ENCODE peak calls at places on chromosomes 4 and X, in four cellular contexts. P, E, S and J are unnamed samples.

GRCh38 chrX:24148535-24149345 is 789 bp upstream of the ZFX start:
- DNase-seq in P (peak; percentile 90), E (no peak), S (no peak), J (peak; percentile 26)

GRCh38 chrX:23802431-23802830 is 19.5 kb downstream of the SAT1 start:
- DNase-seq in P (no peak), E (no peak), S (no peak), J (no peak)

GRCh38 chrX:6448003-6448402 is 86.9 kb downstream of the VCX3A start:
- DNase-seq in P (no peak), E (no peak), S (no peak), J (no peak)

GRCh38 chr4:16582526-16582925 is 315.9 kb downstream of the LDB2 start:
- DNase-seq in P (no peak), E (no peak), S (no peak), J (no peak)

GRCh38 chrX:115018040-115018647 is 728 bp upstream of the IL13RA2 start:
- DNase-seq in P (no peak), E (no peak), S (no peak), J (no peak)

GRCh38 chr4:128384091-128384520 is 96.5 kb upstream of the PGRMC2 start:
- DNase-seq in P (peak; percentile 96), E (no peak), S (no peak), J (no peak)

GRCh38 chr4:3302164-3302785 is 9.5 kb downstream of the RGS12 start:
- DNase-seq in P (no peak), E (no peak), S (no peak), J (no peak)

GRCh38 chrX:115957862-115958490 is 212.6 kb upstream of the AGTR2 start:
- DNase-seq in P (no peak), E (no peak), S (no peak), J (no peak)

GRCh38 chrX:68504237-68504636 is 5.4 kb downstream of the YIPF6 start:
- DNase-seq in P (peak; percentile 1), E (peak; percentile 68), S (peak; percentile 39), J (no peak)

GRCh38 chr4:176309046-176309445 is 10.7 kb upstream of the SPCS3 start:
- DNase-seq in P (no peak), E (no peak), S (no peak), J (no peak)

GRCh38 chrX:70485466-70485865 is 40.8 kb downstream of the DLG3 start:
- DNase-seq in P (no peak), E (no peak), S (no peak), J (no peak)

GRCh38 chrX:110987292-110987691 is 108.7 kb upstream of the PAK3 start:
- DNase-seq in P (no peak), E (no peak), S (no peak), J (no peak)

GRCh38 chr4:68375667-68376559 is 26.0 kb upstream of the YTHDC1 start:
- DNase-seq in P (peak; percentile 72), E (peak; percentile 77), S (no peak), J (peak; percentile 40)

GRCh38 chr4:55733874-55734437 is 85.6 kb upstream of the EXOC1L start:
- DNase-seq in P (peak; percentile 29), E (peak; percentile 93), S (no peak), J (no peak)

GRCh38 chrX:149881081-149881711 is at the start of gene MAGEA8:
- DNase-seq in P (no peak), E (no peak), S (no peak), J (no peak)

GRCh38 chr4:102170910-102171309 is 174.4 kb downstream of the SLC39A8 start:
- DNase-seq in P (no peak), E (no peak), S (no peak), J (no peak)

GRCh38 chr4:152364383-152364782 is 171.5 kb downstream of the FBXW7 start:
- DNase-seq in P (no peak), E (no peak), S (no peak), J (no peak)

GRCh38 chrX:30196322-30196721 is 19.0 kb upstream of the MAGEB2 start:
- DNase-seq in P (no peak), E (peak; percentile 1), S (no peak), J (no peak)

GRCh38 chrX:131783555-131784338 is 239.4 kb upstream of the STK26 start:
- DNase-seq in P (no peak), E (peak; percentile 86), S (no peak), J (no peak)
- TF ChIP-seq CTCF in P (no peak), E (peak; percentile 56), S (no peak), J (no peak)

DNA sequence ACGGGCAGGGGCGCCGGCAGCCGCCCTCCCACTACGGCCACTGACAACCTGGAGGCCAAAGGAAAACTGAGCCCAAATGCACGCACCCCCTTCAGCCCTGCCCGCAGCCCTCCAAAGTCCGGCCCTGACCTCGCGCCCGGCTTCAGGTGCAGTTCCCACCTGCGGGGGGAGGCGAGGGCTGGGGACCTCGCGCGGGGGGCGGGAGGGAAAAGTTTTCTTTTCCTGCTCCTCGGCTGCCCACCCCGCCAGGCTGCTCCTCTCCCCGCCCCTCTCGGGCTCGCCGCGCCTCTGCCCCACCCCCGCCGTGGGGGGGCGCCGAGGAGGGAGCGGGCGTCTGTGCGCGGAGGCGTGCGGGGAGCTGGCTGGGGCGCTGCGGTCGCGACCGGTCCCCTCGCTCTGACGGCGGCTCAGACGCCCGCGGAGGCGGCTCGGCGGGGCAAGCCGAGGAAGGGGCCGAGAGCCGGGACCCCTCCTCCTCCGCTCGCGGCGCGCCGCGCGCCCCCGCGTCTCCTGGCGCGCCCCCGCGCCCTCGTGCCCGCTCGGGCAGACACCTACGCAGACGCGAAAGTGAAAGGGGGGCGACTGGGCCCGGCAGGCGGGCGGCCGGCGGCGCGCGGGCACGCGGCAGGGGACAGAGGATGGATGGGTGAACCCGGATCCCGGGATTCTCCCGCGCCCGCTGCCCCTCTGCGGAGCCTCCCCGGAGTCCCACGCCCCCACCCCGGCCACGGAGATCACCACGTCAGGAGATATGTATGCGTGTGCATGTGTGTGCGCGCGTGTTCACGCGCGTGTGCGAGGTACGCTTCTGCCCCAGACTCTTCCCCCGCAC is 3.1 kb upstream of the NR3C2 start:
- DNase-seq in P (no peak), E (no peak), S (no peak), J (no peak)
- TF ChIP-seq CTCF in P (no peak), E (no peak), S (no peak), J (no peak)

GRCh38 chrX:10074241-10074941 is 82.4 kb upstream of the CLCN4 start:
- DNase-seq in P (no peak), E (peak; percentile 83), S (no peak), J (no peak)
- TF ChIP-seq CTCF in P (no peak), E (no peak), S (no peak), J (no peak)

GRCh38 chrX:123450217-123450616 is 266.1 kb downstream of the GRIA3 start:
- DNase-seq in P (no peak), E (no peak), S (no peak), J (no peak)
- TF ChIP-seq CTCF in P (peak; percentile 52), E (peak; percentile 57), S (peak; percentile 45), J (peak; percentile 22)

DNA sequence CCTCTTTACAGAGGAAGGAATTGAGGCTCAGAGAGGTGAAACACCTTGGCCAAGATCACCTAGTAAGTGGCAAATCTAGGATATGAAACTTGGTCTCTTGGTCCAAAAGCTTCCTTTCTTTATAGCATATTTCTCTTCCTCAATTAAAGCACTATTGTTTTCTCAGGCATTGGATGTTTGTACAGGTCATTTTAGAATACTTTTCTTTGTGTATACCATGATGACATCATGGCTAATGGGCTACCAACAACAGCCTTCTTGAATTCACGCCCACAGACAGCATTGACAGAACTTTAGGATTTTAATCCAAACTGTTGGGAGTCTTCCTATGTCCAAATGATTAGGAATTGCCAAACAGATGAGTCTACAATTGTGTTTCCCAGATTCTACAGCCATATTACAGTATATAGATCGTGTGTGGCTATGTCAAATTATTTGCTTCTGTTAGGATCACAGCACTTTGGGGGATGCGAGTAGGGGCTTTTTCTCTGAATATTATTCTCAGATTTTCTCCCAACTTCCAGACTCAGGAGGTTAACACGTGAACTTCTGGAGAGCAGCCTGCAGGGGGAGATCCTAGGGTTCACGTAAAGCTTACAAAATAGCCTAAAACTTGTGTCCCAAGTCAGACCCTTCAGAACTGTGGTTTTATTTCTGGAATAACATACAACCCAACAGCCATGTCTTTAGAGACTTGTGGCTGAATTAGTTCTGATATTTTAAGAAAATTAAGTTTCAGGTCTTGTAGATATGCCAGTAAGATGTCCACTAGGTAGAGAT is 191.8 kb downstream of the SHROOM3 start:
- DNase-seq in P (no peak), E (no peak), S (no peak), J (no peak)
- TF ChIP-seq CTCF in P (no peak), E (peak; percentile 21), S (peak; percentile 38), J (peak; percentile 43)

GRCh38 chr4:148152868-148153630 is 289.2 kb downstream of the NR3C2 start:
- DNase-seq in P (peak; percentile 8), E (no peak), S (no peak), J (no peak)
- TF ChIP-seq CTCF in P (peak; percentile 25), E (peak; percentile 21), S (peak; percentile 11), J (no peak)

DNA sequence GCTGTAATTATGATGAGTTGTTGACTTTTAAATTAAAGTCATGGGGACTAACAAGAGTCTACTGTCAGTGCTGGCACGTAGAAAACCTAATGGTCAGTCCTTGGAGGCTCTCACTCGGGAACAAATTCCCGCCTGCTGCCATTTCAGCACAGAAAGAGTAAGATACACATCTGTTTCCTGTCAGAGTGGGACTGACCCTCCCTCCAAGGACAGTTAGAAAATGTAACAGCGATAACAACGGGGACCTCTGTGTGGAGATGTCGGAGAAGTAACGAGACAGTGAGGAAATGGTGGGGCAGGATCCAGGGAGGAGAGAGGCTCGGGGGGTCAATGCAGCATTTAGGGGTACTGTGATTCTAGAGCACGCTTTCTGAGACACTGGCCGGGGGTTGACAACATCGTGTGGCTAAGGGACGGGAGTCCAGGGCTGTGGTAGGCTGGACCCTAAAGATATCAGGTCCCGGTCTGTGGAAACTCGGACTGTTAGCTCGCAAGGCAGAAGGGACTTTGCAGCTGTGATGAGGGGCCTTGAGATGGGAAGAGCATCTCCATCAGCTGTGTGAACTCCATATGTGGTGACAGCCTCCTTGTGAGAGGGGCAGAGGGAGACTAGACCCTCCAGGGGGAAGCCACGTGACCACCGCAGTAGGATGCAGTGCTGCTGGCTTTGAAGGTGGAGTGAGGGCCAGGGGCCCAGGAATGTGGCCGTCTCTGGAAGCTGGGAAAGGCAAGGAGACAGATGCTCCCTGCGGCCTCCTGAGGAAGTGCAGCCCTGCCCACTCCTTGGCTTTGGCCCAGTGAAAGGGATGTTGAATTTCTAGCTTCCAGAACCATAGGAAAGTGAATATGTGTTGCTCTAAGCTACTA is 35.8 kb upstream of the SORCS2 start:
- DNase-seq in P (peak; percentile 28), E (no peak), S (no peak), J (peak; percentile 48)
- TF ChIP-seq CTCF in P (peak; percentile 74), E (peak; percentile 70), S (peak; percentile 77), J (peak; percentile 63)

GRCh38 chr4:110514889-110515479 is 39.0 kb downstream of the ENPEP start:
- DNase-seq in P (peak; percentile 36), E (peak; percentile 16), S (no peak), J (no peak)

GRCh38 chr4:110516106-110516922 is 40.4 kb downstream of the ENPEP start:
- DNase-seq in P (peak; percentile 44), E (peak; percentile 77), S (no peak), J (peak; percentile 64)

GRCh38 chr4:110515676-110516075 is 39.7 kb downstream of the ENPEP start:
- DNase-seq in P (no peak), E (peak; percentile 42), S (no peak), J (no peak)

DNA sequence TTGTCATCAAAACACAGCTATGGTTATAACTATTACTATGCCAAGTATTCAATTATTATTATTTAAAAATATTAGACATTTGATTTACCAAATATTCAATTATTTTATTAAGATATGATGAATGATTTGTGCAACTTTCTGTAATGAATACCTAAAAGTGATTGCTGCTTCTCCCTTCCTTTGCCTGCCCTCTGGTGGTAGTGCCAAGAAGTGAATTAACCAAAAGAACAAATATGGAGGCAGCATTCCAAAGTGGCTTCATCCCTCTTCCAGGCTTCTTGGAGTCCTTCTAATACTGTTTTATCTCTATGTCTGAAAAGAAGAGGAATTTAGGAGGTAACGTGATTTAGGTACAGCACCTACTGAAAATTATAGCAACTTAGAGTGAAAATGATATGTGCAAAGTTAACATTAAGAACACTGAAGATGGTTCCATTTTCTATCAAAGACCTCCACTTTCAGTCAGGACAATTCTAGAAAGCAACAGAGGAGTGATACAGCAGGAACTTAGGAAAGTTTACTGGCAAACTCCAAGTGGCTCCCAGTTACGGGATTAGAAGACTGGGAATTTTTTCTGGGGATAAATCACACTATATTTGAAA is 43.0 kb downstream of the ENPEP start:
- DNase-seq in P (peak; percentile 20), E (peak; percentile 13), S (no peak), J (no peak)
- TF ChIP-seq CTCF in P (peak; percentile 68), E (peak; percentile 81), S (peak; percentile 82), J (peak; percentile 75)